ENCODE peak calls at places on chromosomes 1 and 21, in nine cellular contexts. J, D, B, C, T, W, M, L and E are unnamed samples.

GRCh38 chr21:44867464-44867863 is 6.0 kb downstream of the PTTG1IP start:
- DNase-seq in J (no peak), D (no peak), B (no peak), C (no peak), T (no peak), W (no peak), M (peak; percentile 21), L (no peak), E (no peak)

GRCh38 chr1:28369518-28370219 is at the start of gene PHACTR4:
- DNase-seq in J (peak; percentile 94), D (peak; percentile 95), B (peak; percentile 86), C (peak; percentile 90), T (peak; percentile 95), W (peak; percentile 93), M (peak; percentile 96), L (peak; percentile 96), E (peak; percentile 94)

GRCh38 chr1:65412256-65412983 is 8.0 kb upstream of the LEPR start:
- DNase-seq in J (no peak), D (no peak), B (no peak), C (peak; percentile 42), T (no peak), W (no peak), M (no peak), L (no peak), E (no peak)

GRCh38 chr1:50348449-50349241 is 74.6 kb downstream of the DMRTA2 start:
- DNase-seq in J (peak; percentile 86), D (peak; percentile 74), B (peak; percentile 39), C (peak; percentile 80), T (peak; percentile 68), W (no peak), M (peak; percentile 42), L (peak; percentile 80), E (peak; percentile 70)

GRCh38 chr1:91583326-91583755 is 82.7 kb downstream of the CDC7 start:
- DNase-seq in J (no peak), D (no peak), B (peak; percentile 18), C (peak; percentile 70), T (peak; percentile 53), W (no peak), M (no peak), L (no peak), E (no peak)

GRCh38 chr21:36647279-36648093 is 51.4 kb upstream of the SIM2 start:
- DNase-seq in J (peak; percentile 27), D (no peak), B (peak; percentile 54), C (peak; percentile 33), T (peak; percentile 60), W (no peak), M (no peak), L (no peak), E (no peak)

GRCh38 chr1:205775015-205775716 is at the start of gene RAB29:
- DNase-seq in J (peak; percentile 88), D (peak; percentile 83), B (no peak), C (peak; percentile 80), T (peak; percentile 72), W (peak; percentile 80), M (peak; percentile 80), L (peak; percentile 86), E (peak; percentile 81)

GRCh38 chr1:5971471-5972197 is 20.6 kb downstream of the NPHP4 start:
- DNase-seq in J (no peak), D (no peak), B (no peak), C (no peak), T (no peak), W (no peak), M (no peak), L (no peak), E (no peak)

GRCh38 chr21:39518055-39518844 is 66.5 kb downstream of the SH3BGR start:
- DNase-seq in J (peak; percentile 57), D (peak; percentile 78), B (no peak), C (peak; percentile 60), T (peak; percentile 53), W (no peak), M (peak; percentile 72), L (peak; percentile 80), E (peak; percentile 76)

GRCh38 chr21:41615613-41616012 is 107.7 kb upstream of the TMPRSS2 start:
- DNase-seq in J (peak; percentile 98), D (no peak), B (no peak), C (peak; percentile 75), T (peak; percentile 97), W (no peak), M (no peak), L (peak; percentile 72), E (no peak)

GRCh38 chr21:39060485-39061099 is 122.7 kb downstream of the PSMG1 start:
- DNase-seq in J (no peak), D (no peak), B (no peak), C (no peak), T (no peak), W (no peak), M (no peak), L (no peak), E (no peak)

GRCh38 chr1:205981257-205981656 is 21.9 kb downstream of the RAB7B start:
- DNase-seq in J (no peak), D (no peak), B (no peak), C (no peak), T (no peak), W (no peak), M (no peak), L (no peak), E (no peak)

GRCh38 chr1:97936976-97937375 is 16.1 kb upstream of the DPYD start:
- DNase-seq in J (no peak), D (no peak), B (no peak), C (no peak), T (no peak), W (no peak), M (no peak), L (no peak), E (no peak)

GRCh38 chr1:50681931-50682330 is 258.7 kb upstream of the DMRTA2 start:
- DNase-seq in J (no peak), D (no peak), B (no peak), C (peak; percentile 36), T (no peak), W (no peak), M (no peak), L (no peak), E (no peak)

DNA sequence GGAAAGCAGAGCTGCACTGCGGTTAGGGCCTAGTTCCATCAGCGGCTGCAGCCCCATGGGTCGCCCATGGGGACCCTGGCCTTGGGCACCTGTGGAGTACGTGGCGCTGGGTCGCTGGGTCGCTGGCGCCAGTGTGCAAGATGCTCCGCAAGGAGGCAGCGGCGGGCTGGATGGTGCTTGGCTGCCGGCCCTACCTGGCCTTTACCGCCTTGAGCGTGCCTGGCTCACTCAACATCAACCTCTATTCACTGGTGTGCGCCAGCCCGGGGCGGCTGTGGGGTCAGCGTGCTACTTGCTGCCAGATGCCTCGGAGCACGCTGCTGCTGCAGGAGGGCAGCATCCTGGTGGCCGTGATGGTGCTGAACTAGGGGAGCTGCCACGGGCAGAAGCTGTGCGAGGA is 85.1 kb upstream of the RHOU start:
- DNase-seq in J (no peak), D (no peak), B (no peak), C (no peak), T (no peak), W (no peak), M (peak; percentile 40), L (no peak), E (no peak)
- TF ChIP-seq CTCF in J (no peak), D (no peak), B (peak; percentile 11), C (no peak), T (no peak), W (no peak), M (no peak), L (no peak), E (no peak)

DNA sequence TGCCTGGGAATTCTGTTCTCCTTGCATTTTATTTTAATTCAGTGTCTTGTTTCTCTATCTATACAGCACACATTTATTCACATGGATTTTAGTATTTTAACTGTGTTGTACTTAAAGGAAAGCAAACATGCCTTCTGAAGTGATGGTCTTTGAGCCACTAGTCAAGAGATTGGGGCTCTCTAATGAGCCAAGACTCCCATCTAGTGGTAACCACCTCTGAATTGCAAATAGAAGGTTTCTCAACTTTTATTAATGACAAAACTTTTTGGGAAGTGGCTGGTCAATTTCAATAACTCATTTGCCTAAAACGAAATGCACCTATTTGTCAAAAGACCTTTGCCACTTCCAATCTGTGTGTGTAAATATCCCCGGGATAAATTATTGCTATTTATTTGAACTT is 199.6 kb downstream of the LTN1 start:
- DNase-seq in J (peak; percentile 86), D (no peak), B (no peak), C (no peak), T (peak; percentile 33), W (no peak), M (no peak), L (no peak), E (no peak)
- TF ChIP-seq CTCF in J (peak; percentile 52), D (no peak), B (peak; percentile 50), C (peak; percentile 37), T (peak; percentile 42), W (peak; percentile 71), M (no peak), L (no peak), E (no peak)

GRCh38 chr1:234069760-234070159 is 165.3 kb downstream of the SLC35F3 start:
- DNase-seq in J (no peak), D (no peak), B (no peak), C (peak; percentile 41), T (no peak), W (no peak), M (no peak), L (no peak), E (no peak)
- TF ChIP-seq CTCF in J (no peak), D (no peak), B (no peak), C (peak; percentile 35), T (no peak), W (no peak), M (no peak), L (peak; percentile 11), E (no peak)

GRCh38 chr1:61210435-61211012 is 128.2 kb downstream of the NFIA start:
- DNase-seq in J (no peak), D (no peak), B (no peak), C (no peak), T (no peak), W (no peak), M (no peak), L (no peak), E (no peak)
- TF ChIP-seq CTCF in J (no peak), D (no peak), B (no peak), C (peak; percentile 8), T (no peak), W (peak; percentile 15), M (no peak), L (no peak), E (no peak)